ENCODE peak calls at places on chromosomes 12 and 14, in six cellular contexts. E is IMR-90, Q is mesenchymal stem cell, Y is mesendoderm, D is H1, R is trophoblast cell. M is an unnamed sample.

GRCh38 chr14:100246809-100247428 is 8.0 kb downstream of the YY1 start:
- DNase-seq in R (peak), Q (peak), Y (peak), D (no peak), E (peak), M (peak)

GRCh38 chr14:91732859-91733477 is 1.1 kb upstream of the CATSPERB start:
- DNase-seq in Y (no peak), Q (no peak), E (no peak), R (no peak), D (no peak), M (no peak)

GRCh38 chr12:93563807-93564538 is 8.5 kb upstream of the SOCS2 start:
- DNase-seq in D (no peak), Y (peak), R (no peak), E (peak), Q (peak), M (no peak)

GRCh38 chr14:76985540-76986260 is 42.8 kb downstream of the IRF2BPL start:
- DNase-seq in E (peak), D (no peak), R (peak), Y (peak), Q (peak), M (no peak)

GRCh38 chr12:104877107-104877705 is 80.9 kb downstream of the SLC41A2 start:
- DNase-seq in Q (peak), D (no peak), R (no peak), Y (peak), E (peak), M (no peak)

GRCh38 chr14:92646952-92647461 is 101.4 kb downstream of the LGMN start:
- DNase-seq in D (no peak), Y (no peak), E (peak), Q (peak), R (peak), M (no peak)

GRCh38 chr12:12735301-12735700 is 18.1 kb downstream of the CDKN1B start:
- DNase-seq in Q (peak), R (no peak), E (no peak), Y (no peak), D (no peak), M (no peak)

GRCh38 chr14:100770046-100770445 is 43.4 kb downstream of the DLK1 start:
- DNase-seq in Q (no peak), D (no peak), E (no peak), Y (no peak), R (no peak), M (no peak)

GRCh38 chr14:104285483-104285790 is 147.1 kb downstream of the KIF26A start:
- DNase-seq in Y (no peak), D (no peak), R (no peak), E (no peak), Q (no peak), M (no peak)

GRCh38 chr14:93115069-93115919 is 431 bp downstream of the ITPK1 start:
- DNase-seq in R (peak), Q (peak), Y (peak), D (no peak), E (peak), M (peak)

GRCh38 chr14:50116221-50116956 is at the start of gene VCPKMT:
- DNase-seq in R (peak), Q (peak), Y (peak), D (peak), E (peak), M (peak)
- H3K4ac ChIP-seq in R (peak), Q (no peak), Y (peak), D (peak), E (peak), M (no peak)

GRCh38 chr12:127106723-127107122 is 1160.2 kb upstream of the TMEM132C start:
- DNase-seq in D (no peak), Q (no peak), E (no peak), Y (no peak), R (no peak), M (no peak)
- H3K4me3 ChIP-seq in D (no peak), Q (no peak), E (no peak), Y (no peak), R (no peak), M (no peak)

GRCh38 chr12:31387011-31387410 is 61.1 kb upstream of the SINHCAF start:
- DNase-seq in R (no peak), Y (peak), D (no peak), Q (no peak), E (no peak), M (no peak)
- H3K4ac ChIP-seq in R (no peak), Y (no peak), D (no peak), Q (no peak), E (no peak), M (no peak)

DNA sequence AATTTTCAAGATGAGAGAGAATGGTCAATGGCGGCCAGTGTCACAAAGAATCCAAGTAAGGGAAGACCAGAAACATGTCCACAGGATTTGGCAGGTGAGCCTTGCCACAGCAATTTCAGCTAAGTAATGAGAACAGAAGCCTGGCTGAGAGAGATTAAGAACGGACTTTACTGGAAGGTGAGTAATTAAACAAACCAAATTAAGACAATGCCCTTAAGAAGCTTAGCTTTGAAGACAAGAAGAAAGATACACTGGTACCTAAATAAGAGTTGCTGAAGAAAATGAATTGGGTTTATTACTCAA is 145.4 kb upstream of the PLEKHG7 start:
- DNase-seq in Q (no peak), Y (no peak), D (no peak), E (no peak), R (no peak), M (no peak)
- H3K4me3 ChIP-seq in Q (no peak), Y (no peak), D (no peak), E (no peak), R (no peak), M (no peak)

GRCh38 chr12:114935658-114936057 is 251.7 kb upstream of the TBX3 start:
- DNase-seq in E (no peak), R (no peak), D (no peak), Y (no peak), Q (no peak), M (no peak)
- H3K4ac ChIP-seq in E (peak), R (no peak), D (no peak), Y (no peak), Q (no peak), M (no peak)

DNA sequence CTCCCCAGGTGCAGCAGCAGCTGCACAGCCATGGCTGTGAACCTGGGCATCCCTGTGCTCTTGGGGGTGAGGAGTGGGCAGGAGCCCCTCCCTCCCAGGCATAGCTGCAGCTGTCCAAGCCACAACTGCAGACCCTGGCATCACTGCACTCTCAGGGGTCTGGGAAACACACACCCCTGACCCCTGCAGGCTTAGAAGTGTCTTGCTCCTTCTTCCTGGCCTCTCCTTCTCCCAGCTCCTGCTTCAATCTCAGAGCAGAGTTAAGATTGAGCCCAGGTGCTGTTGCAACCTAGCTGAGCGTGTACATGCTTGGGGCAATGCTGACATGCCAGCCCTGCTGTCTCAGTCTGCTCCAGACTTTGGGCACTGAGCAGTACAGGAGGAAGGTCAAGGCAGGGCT is 833.6 kb downstream of the FLRT2 start:
- DNase-seq in Y (no peak), E (no peak), D (no peak), R (no peak), Q (no peak), M (no peak)
- H3K4me3 ChIP-seq in Y (no peak), E (no peak), D (no peak), R (no peak), Q (no peak), M (no peak)